ENCODE peak calls at places on chromosomes 6 and 20, in five cellular contexts. One of them, this sample, is unnamed.

GRCh38 chr6:41371461-41371991 is 36.1 kb downstream of the NCR2 start:
- DNase-seq in stomach: peak
- DNase-seq in IMR-90: peak
- DNase-seq in transverse colon: peak
- DNase-seq in prostate gland: no peak
- DNase-seq in this sample: no peak

GRCh38 chr20:3239026-3239866 is at the start of gene SLC4A11:
- DNase-seq in IMR-90: peak
- DNase-seq in transverse colon: peak
- DNase-seq in stomach: peak
- DNase-seq in prostate gland: peak
- DNase-seq in this sample: peak

GRCh38 chr6:24959333-24959732 is 23.6 kb upstream of the RIPOR2 start:
- DNase-seq in transverse colon: no peak
- DNase-seq in stomach: no peak
- DNase-seq in IMR-90: no peak
- DNase-seq in prostate gland: no peak
- DNase-seq in this sample: no peak

GRCh38 chr20:50267041-50267865 is 76.6 kb downstream of the CEBPB start:
- DNase-seq in transverse colon: peak
- DNase-seq in IMR-90: peak
- DNase-seq in stomach: peak
- DNase-seq in prostate gland: peak
- DNase-seq in this sample: no peak

GRCh38 chr20:12372557-12372956 is 454.9 kb downstream of the BTBD3 start:
- DNase-seq in IMR-90: no peak
- DNase-seq in stomach: no peak
- DNase-seq in transverse colon: no peak
- DNase-seq in prostate gland: no peak
- DNase-seq in this sample: no peak

GRCh38 chr6:6751615-6752014 is 163.1 kb downstream of the LY86 start:
- DNase-seq in stomach: no peak
- DNase-seq in IMR-90: no peak
- DNase-seq in transverse colon: peak
- DNase-seq in prostate gland: peak
- DNase-seq in this sample: no peak

GRCh38 chr6:75275067-75275466 is 9.5 kb downstream of the TMEM30A start:
- DNase-seq in transverse colon: no peak
- DNase-seq in stomach: no peak
- DNase-seq in prostate gland: no peak
- DNase-seq in IMR-90: peak
- DNase-seq in this sample: no peak

GRCh38 chr20:21104921-21105320 is 1.2 kb downstream of the LINC00237 start:
- DNase-seq in prostate gland: no peak
- DNase-seq in stomach: no peak
- DNase-seq in transverse colon: no peak
- DNase-seq in IMR-90: no peak
- DNase-seq in this sample: no peak

GRCh38 chr20:62020935-62021701 is 44.6 kb downstream of the TAF4 start:
- DNase-seq in prostate gland: no peak
- DNase-seq in stomach: no peak
- DNase-seq in IMR-90: peak
- DNase-seq in transverse colon: peak
- DNase-seq in this sample: no peak

GRCh38 chr6:147508871-147509608 is 550 bp downstream of the SAMD5 start:
- DNase-seq in prostate gland: no peak
- DNase-seq in stomach: no peak
- DNase-seq in IMR-90: no peak
- DNase-seq in transverse colon: peak
- DNase-seq in this sample: no peak

GRCh38 chr20:41693136-41693979 is 75.2 kb upstream of the CHD6 start:
- DNase-seq in transverse colon: peak
- DNase-seq in IMR-90: peak
- DNase-seq in prostate gland: peak
- DNase-seq in stomach: peak
- DNase-seq in this sample: peak
- TF ChIP-seq POLR2A in transverse colon: peak
- TF ChIP-seq POLR2A in IMR-90: no peak
- TF ChIP-seq POLR2A in prostate gland: peak
- TF ChIP-seq POLR2A in stomach: peak
- TF ChIP-seq POLR2A in this sample: peak

GRCh38 chr6:78533426-78533825 is 333.9 kb upstream of the IRAK1BP1 start:
- DNase-seq in IMR-90: peak
- DNase-seq in transverse colon: no peak
- DNase-seq in stomach: no peak
- DNase-seq in prostate gland: no peak
- DNase-seq in this sample: no peak

GRCh38 chr6:78533876-78534275 is 333.5 kb upstream of the IRAK1BP1 start:
- DNase-seq in stomach: no peak
- DNase-seq in IMR-90: no peak
- DNase-seq in prostate gland: no peak
- DNase-seq in transverse colon: no peak
- DNase-seq in this sample: no peak

GRCh38 chr6:78538002-78538401 is 329.3 kb upstream of the IRAK1BP1 start:
- DNase-seq in transverse colon: no peak
- DNase-seq in IMR-90: peak
- DNase-seq in prostate gland: no peak
- DNase-seq in stomach: no peak
- DNase-seq in this sample: no peak
- TF ChIP-seq CTCF in transverse colon: no peak
- TF ChIP-seq CTCF in IMR-90: no peak
- TF ChIP-seq CTCF in prostate gland: no peak
- TF ChIP-seq CTCF in stomach: no peak
- TF ChIP-seq CTCF in this sample: no peak

DNA sequence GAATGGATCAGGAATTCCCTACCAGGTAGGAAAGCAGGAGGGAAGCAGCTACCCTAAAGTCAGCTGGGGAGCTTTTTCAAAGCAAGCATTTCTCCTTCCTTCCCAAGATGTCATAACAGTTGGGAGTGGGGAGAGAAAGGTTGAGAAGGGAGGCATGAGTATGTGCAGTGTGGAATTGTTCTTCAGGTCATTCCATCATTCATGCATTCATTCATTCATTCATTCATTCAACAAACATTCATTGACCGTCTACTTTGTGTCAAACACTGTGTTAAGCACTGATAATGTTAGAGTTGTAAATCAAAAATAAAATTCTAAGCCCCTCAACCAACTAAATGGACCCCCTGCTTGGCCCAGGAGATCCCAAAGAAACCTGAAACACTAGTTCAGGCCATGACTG is 49.2 kb upstream of the FAM184A start:
- DNase-seq in stomach: no peak
- DNase-seq in prostate gland: no peak
- DNase-seq in transverse colon: no peak
- DNase-seq in IMR-90: no peak
- DNase-seq in this sample: no peak
- TF ChIP-seq POLR2A in stomach: no peak
- TF ChIP-seq POLR2A in prostate gland: no peak
- TF ChIP-seq POLR2A in transverse colon: no peak
- TF ChIP-seq POLR2A in IMR-90: no peak
- TF ChIP-seq POLR2A in this sample: no peak

GRCh38 chr6:28682542-28682941 is 156.9 kb downstream of the GPX5 start:
- DNase-seq in transverse colon: no peak
- DNase-seq in prostate gland: no peak
- DNase-seq in IMR-90: no peak
- DNase-seq in stomach: no peak
- DNase-seq in this sample: no peak

DNA sequence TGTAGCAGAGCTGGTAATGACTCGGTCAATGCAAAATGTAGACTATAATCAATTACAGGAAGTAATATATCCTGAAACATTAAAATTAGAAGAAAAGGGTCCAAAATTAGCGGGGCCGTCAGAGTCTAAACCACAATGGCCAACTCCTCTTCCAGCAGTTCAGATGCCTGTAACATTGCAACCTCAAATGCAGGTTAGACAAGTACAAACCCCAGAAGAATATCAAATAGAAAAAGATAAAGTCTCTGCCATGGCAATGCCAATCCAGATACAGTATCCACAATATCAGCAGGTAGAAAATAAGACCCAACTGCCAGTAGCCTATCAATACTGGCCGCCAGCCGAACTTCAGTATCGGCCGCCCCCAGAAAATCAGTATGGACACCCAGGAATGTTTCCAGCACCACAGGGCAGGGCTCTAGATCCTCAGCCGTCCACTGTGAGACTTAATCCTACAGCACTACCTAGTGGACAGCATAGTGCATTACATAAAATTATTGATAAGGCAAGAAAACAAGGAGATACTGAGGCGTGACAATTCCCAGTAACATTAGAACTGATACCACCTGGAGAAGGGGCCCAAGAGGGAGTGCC is 158.4 kb downstream of the GPX5 start:
- DNase-seq in stomach: no peak
- DNase-seq in prostate gland: peak
- DNase-seq in transverse colon: peak
- DNase-seq in IMR-90: peak
- DNase-seq in this sample: no peak
- TF ChIP-seq CTCF in stomach: no peak
- TF ChIP-seq CTCF in prostate gland: peak
- TF ChIP-seq CTCF in transverse colon: peak
- TF ChIP-seq CTCF in IMR-90: peak
- TF ChIP-seq CTCF in this sample: peak

GRCh38 chr6:125299257-125299656 is 2.5 kb downstream of the HDDC2 start:
- DNase-seq in IMR-90: no peak
- DNase-seq in stomach: no peak
- DNase-seq in prostate gland: no peak
- DNase-seq in transverse colon: no peak
- DNase-seq in this sample: no peak

GRCh38 chr6:125302840-125303511 is 1.2 kb upstream of the HDDC2 start:
- DNase-seq in transverse colon: no peak
- DNase-seq in IMR-90: peak
- DNase-seq in prostate gland: no peak
- DNase-seq in stomach: no peak
- DNase-seq in this sample: no peak

GRCh38 chr6:125300992-125301434 is 754 bp downstream of the HDDC2 start:
- DNase-seq in prostate gland: no peak
- DNase-seq in stomach: no peak
- DNase-seq in IMR-90: peak
- DNase-seq in transverse colon: no peak
- DNase-seq in this sample: no peak

GRCh38 chr6:125303512-125303854 is 1.7 kb upstream of the HDDC2 start:
- DNase-seq in stomach: no peak
- DNase-seq in IMR-90: no peak
- DNase-seq in transverse colon: no peak
- DNase-seq in prostate gland: no peak
- DNase-seq in this sample: no peak

DNA sequence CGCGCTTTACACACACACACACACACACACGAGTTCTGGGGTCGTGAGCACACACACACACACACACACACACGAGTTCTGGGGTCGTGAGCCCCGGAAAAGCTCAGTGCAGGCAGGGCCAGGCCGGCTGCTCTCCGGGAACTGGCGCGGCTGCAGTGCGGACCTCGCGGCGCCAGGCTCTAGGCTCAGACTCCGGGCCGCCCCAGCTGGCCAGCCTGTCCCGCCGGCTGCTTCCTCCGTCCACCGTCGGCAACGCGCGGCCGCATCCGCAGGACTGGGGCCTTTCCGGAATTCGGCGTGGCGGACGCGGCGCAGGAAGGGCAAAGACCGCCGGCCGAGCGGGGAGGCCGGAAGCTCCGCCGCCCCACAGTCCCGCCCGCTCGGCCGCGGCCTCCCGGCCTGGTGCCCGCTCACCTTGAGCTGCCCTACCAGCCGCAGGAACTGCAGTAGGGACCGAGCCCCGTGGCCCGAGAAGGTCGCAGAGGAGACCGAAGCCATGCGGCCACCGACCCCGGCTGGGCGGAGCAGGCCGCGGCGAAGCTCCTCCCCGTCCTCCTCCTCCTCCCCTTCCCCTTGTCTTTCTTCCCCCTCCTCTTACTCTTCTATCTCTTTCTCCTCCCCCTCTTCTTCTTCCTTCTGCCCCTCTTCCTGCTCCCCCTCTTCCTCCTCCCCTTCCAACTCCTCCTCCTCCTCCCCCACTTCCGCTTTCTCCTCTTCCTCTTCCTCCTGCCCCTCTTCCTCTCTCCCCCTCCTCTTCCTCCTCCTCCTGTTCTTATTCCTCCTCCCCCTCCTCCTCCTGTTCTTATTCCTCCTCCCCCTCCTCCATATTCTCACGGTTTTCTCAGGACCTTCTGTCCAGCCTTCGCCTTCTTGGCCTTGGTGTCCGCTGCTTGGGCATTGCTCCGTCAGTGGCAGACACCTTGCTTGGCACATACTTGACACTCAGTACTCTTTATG is at the start of gene HDDC2:
- DNase-seq in stomach: peak
- DNase-seq in IMR-90: peak
- DNase-seq in transverse colon: peak
- DNase-seq in prostate gland: peak
- DNase-seq in this sample: peak
- TF ChIP-seq POLR2A in stomach: no peak
- TF ChIP-seq POLR2A in IMR-90: peak
- TF ChIP-seq POLR2A in transverse colon: peak
- TF ChIP-seq POLR2A in prostate gland: no peak
- TF ChIP-seq POLR2A in this sample: peak

DNA sequence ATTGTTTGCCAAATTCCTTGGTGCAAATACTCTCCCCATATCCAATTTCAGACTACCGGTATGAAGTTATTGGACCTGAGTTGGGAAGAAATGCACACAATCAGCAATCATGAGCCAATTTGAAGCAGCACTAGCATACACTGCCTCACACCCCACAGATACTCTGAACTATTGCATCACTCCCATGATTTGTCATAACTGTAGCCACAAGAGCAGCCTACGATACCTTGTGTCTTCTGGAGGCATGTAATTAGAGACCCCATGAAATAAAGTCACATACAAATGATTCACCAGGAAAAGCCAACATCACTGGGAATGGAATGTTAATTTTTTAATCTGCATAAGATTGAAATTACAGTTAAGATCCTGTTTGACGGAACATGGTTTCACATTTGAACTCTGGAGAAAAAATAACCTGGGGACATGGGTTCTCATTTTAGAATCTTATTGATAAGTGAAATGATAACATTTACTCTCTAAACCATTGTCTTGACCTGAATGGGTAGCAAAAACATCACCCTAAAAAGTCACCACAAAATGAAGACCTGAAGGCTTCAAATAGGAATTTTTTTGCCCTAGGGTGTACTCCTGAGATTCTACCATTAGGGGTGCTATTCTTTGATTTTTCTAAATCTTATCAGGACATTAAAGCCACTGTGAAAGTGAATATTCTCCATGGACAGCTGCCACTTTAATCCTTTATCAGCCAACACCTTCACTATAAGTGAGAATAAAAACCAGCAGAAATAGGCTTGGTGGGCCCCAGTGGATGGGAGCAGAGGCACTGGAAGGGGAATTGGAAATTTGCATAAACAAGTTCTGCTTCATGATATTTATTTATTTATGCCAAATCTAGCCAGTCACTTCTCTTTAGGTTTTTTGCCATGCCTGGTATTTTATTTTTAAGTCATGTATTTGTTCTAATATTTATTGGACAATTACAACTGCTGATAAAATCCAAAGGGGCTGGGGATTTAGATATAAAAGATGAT is 34.5 kb upstream of the HBS1L start:
- DNase-seq in stomach: no peak
- DNase-seq in IMR-90: peak
- DNase-seq in prostate gland: no peak
- DNase-seq in transverse colon: no peak
- DNase-seq in this sample: no peak
- TF ChIP-seq CTCF in stomach: no peak
- TF ChIP-seq CTCF in IMR-90: peak
- TF ChIP-seq CTCF in prostate gland: no peak
- TF ChIP-seq CTCF in transverse colon: peak
- TF ChIP-seq CTCF in this sample: no peak